ENCODE peak calls at places on chromosomes 1 and 21, in nine cellular contexts. N is ovary, Y is Caki2, Z is EL, H is T-helper 2 cell, R is hepatocyte, F is Right ventricle myocardium superior, V is GM06990, X is NCI-H1694. K is an unnamed sample.

GRCh38 chr1:9687120-9687875 is 35.8 kb downstream of the PIK3CD start:
- DNase-seq in N (peak; percentile 75), Y (peak; percentile 81), Z (peak; percentile 96), H (peak; percentile 53), R (peak; percentile 84), F (peak; percentile 59), V (peak; percentile 83), X (no peak), K (no peak)

GRCh38 chr1:215479567-215479966 is 87.5 kb upstream of the KCTD3 start:
- DNase-seq in N (no peak), Y (no peak), Z (no peak), H (no peak), R (no peak), F (no peak), V (no peak), X (no peak), K (no peak)

GRCh38 chr1:66070491-66070890 is 277.8 kb downstream of the PDE4B start:
- DNase-seq in N (no peak), Y (no peak), Z (no peak), H (no peak), R (no peak), F (no peak), V (no peak), X (no peak), K (no peak)

GRCh38 chr1:3471356-3472087 is 17.1 kb downstream of the ARHGEF16 start:
- DNase-seq in N (no peak), Y (peak; percentile 48), Z (peak; percentile 69), H (no peak), R (peak; percentile 81), F (peak; percentile 72), V (no peak), X (no peak), K (no peak)

GRCh38 chr1:54165146-54165545 is 12.3 kb upstream of the CDCP2 start:
- DNase-seq in N (no peak), Y (no peak), Z (no peak), H (no peak), R (no peak), F (no peak), V (no peak), X (no peak), K (no peak)

GRCh38 chr1:77370588-77371306 is 88.9 kb downstream of the AK5 start:
- DNase-seq in N (no peak), Y (peak; percentile 91), Z (peak; percentile 94), H (no peak), R (no peak), F (no peak), V (no peak), X (no peak), K (peak; percentile 30)

GRCh38 chr1:11045428-11046269 is 1.4 kb downstream of the MASP2 start:
- DNase-seq in N (no peak), Y (no peak), Z (no peak), H (no peak), R (no peak), F (no peak), V (no peak), X (no peak), K (no peak)

GRCh38 chr1:117653732-117654484 is 48.1 kb downstream of the TENT5C start:
- DNase-seq in N (no peak), Y (no peak), Z (no peak), H (peak; percentile 17), R (no peak), F (no peak), V (peak; percentile 59), X (no peak), K (no peak)

GRCh38 chr1:247933989-247934388 is 9.3 kb downstream of the OR2AJ1 start:
- DNase-seq in N (no peak), Y (no peak), Z (no peak), H (no peak), R (no peak), F (no peak), V (no peak), X (no peak), K (no peak)

GRCh38 chr1:20437640-20438039 is 48.4 kb downstream of the CAMK2N1 start:
- DNase-seq in N (no peak), Y (no peak), Z (no peak), H (no peak), R (no peak), F (no peak), V (no peak), X (no peak), K (no peak)

GRCh38 chr21:42652527-42653491 is 612 bp upstream of the PDE9A start:
- DNase-seq in N (peak; percentile 59), Y (peak; percentile 80), Z (peak; percentile 54), H (no peak), R (peak; percentile 83), F (peak; percentile 79), V (no peak), X (peak; percentile 62), K (peak; percentile 45)

GRCh38 chr1:109928591-109929111 is 18.0 kb downstream of the CSF1 start:
- DNase-seq in N (peak; percentile 77), Y (no peak), Z (peak; percentile 72), H (no peak), R (peak; percentile 37), F (peak; percentile 87), V (no peak), X (no peak), K (no peak)

GRCh38 chr1:162397039-162397448 is 14.9 kb downstream of the SH2D1B start:
- DNase-seq in N (no peak), Y (no peak), Z (peak; percentile 31), H (no peak), R (no peak), F (no peak), V (no peak), X (no peak), K (no peak)

GRCh38 chr1:108877858-108878257 is 1.1 kb downstream of the GPSM2 start:
- DNase-seq in N (no peak), Y (peak; percentile 14), Z (peak; percentile 35), H (no peak), R (no peak), F (no peak), V (no peak), X (no peak), K (no peak)

GRCh38 chr1:180611016-180611930 is 20.5 kb upstream of the XPR1 start:
- DNase-seq in N (no peak), Y (no peak), Z (peak; percentile 30), H (no peak), R (no peak), F (no peak), V (no peak), X (no peak), K (no peak)

GRCh38 chr1:1157914-1158710 is 15.6 kb upstream of the TTLL10 start:
- DNase-seq in N (peak; percentile 38), Y (peak; percentile 68), Z (peak; percentile 28), H (no peak), R (peak; percentile 73), F (peak; percentile 76), V (peak; percentile 70), X (no peak), K (peak; percentile 81)